ENCODE peak calls at places on chromosomes 16 and 17, in four cellular contexts. B is neural progenitor cell, X is H9, K is GM23338. Z is an unnamed sample.
A peak's percentile ranks its signal among the peaks of the same experiment; 100 is the strongest.

GRCh38 chr16:66996324-66996982 is 8.1 kb downstream of the CES4A start:
- DNase-seq in B (no peak), K (no peak), X (no peak), Z (peak; percentile 80)

GRCh38 chr16:82761236-82761635 is 134.5 kb downstream of the CDH13 start:
- DNase-seq in B (no peak), X (no peak), K (no peak), Z (peak; percentile 74)

GRCh38 chr16:24273511-24273910 is 17.4 kb downstream of the CACNG3 start:
- DNase-seq in B (no peak), X (no peak), K (no peak), Z (peak; percentile 17)

GRCh38 chr16:71746442-71747046 is 22.0 kb upstream of the PHLPP2 start:
- DNase-seq in K (peak; percentile 72), B (peak; percentile 47), X (no peak), Z (peak; percentile 52)

GRCh38 chr16:60748366-60748765 is 1287.9 kb downstream of the CDH8 start:
- DNase-seq in X (no peak), B (no peak), K (no peak), Z (no peak)

GRCh38 chr17:2500446-2500845 is 11.2 kb downstream of the METTL16 start:
- DNase-seq in X (no peak), B (no peak), K (no peak), Z (peak; percentile 32)

GRCh38 chr16:67652578-67653130 is 7.4 kb downstream of the ACD start:
- DNase-seq in B (peak; percentile 88), K (peak; percentile 80), X (peak; percentile 69), Z (no peak)

GRCh38 chr17:55990332-55991006 is 162.8 kb upstream of the ANKFN1 start:
- DNase-seq in B (peak; percentile 14), X (peak; percentile 78), K (peak; percentile 55), Z (no peak)

GRCh38 chr17:75090871-75091854 is 3.4 kb downstream of the SLC16A5 start:
- DNase-seq in X (peak; percentile 55), K (no peak), B (no peak), Z (no peak)

DNA sequence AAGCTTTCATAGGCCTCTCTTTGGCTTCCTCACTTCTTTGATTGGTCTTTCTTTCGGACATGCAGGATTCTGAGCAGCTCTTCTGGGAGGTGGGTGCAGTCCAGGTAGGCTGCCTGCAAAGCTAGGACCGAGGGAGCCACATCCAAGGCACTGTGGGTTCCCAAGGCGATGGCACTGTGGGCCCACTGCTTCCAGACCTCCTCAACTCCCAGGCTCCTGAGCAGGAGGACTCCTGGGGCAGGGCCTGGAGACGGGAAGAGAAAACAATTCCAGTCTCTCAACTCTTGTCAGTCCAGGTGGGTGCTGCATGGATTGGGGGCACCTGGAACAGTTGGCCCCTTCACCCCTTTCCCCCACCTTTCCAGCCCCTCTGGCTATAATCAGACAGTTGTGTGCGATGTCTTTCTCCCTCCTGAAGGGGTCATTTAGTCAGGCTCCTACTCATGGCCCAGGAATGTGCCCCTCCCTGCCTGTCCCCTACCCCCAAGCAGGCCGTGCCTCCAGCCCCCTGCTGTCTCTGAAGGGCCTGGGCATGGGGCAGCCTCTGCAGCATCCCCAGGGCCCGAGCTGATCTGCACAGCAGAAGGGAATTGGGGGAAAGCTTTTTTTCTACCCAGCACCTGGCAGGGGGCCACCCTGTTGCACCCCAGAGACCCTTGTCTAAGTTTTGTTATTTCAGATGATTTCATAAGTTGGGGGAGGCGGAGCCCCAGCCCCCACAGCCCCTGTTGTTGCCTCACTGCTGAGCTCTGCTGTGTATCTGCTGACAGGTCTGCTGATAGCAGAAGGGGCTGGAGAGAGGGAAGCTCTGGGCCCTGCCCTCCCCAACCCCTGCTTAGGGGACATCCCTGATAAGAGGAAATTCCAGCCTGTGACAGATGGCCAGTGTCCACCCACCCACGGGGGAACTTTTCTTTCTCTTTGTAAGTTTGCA is 330.3 kb downstream of the SEC14L1 start:
- DNase-seq in K (peak; percentile 75), X (peak; percentile 86), B (peak; percentile 66), Z (peak; percentile 43)
- TF ChIP-seq CTCF in K (no peak), X (peak; percentile 28), B (no peak), Z (no peak)

GRCh38 chr17:57327176-57327970 is 71.0 kb downstream of the MSI2 start:
- DNase-seq in B (no peak), X (no peak), K (no peak), Z (no peak)
- H4K20me1 ChIP-seq in B (peaks cover 89% of the 10 kb centered on the region), X (no peaks in the 10 kb centered on the region), K (peaks cover 13% of the 10 kb centered on the region), Z (peaks cover 5% of the 10 kb centered on the region)

GRCh38 chr17:45246861-45247428 is 14.9 kb downstream of the SPATA32 start:
- DNase-seq in K (peak; percentile 83), B (peak; percentile 89), X (peak; percentile 88), Z (peak; percentile 14)

GRCh38 chr17:45247429-45248131 is 14.3 kb downstream of the SPATA32 start:
- DNase-seq in K (peak; percentile 99), X (peak; percentile 100), B (peak; percentile 99), Z (peak; percentile 90)

GRCh38 chr17:45246338-45246737 is 15.6 kb downstream of the SPATA32 start:
- DNase-seq in B (no peak), X (no peak), K (no peak), Z (no peak)

GRCh38 chr17:45244725-45245656 is 16.9 kb downstream of the SPATA32 start:
- DNase-seq in X (no peak), K (no peak), B (no peak), Z (no peak)

DNA sequence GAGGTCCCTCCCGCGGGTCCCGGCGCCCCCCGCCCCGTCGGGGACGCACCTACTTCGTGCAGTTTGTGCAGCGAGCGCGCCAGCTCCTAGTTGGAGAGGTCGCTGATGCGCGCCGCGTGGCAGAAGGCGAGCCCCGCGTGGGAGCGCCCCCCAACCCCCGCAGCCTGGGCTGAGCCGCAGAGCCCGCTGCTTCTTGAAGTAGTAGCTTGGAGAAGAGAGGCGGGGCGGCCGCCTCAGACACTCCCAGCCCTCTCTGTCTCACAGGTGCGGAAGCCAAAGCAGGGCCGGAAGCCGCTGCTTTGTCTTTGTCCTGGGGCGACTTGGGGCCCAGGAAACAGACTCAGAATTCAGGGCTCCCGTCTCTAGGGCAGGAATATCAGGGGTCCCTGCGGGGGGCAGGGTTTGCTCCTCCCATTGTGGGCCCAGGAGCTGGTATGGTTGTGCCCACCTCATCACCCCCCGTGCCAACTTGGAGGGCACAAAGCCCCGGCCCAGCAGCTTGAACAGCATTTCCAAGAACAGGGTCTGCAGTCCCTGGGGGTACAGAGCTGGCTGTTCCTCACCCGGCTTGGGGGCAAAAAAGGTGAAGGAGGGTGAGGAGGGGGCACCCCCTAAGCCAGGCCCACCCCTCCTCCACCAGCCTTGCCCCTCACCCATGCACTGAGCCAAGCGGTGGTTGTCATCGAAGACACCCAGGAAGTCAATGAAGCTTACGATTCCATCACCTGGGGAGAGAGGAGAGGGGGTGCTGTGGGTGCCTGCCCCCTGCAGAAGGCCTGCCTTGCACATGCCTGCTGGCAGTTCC is 13.6 kb downstream of the SPATA32 start:
- DNase-seq in B (peak; percentile 81), K (peak; percentile 85), X (peak; percentile 91), Z (no peak)
- TF ChIP-seq CTCF in B (no peak), K (no peak), X (no peak), Z (no peak)

GRCh38 chr16:85575910-85576309 is 37.2 kb upstream of the GSE1 start:
- DNase-seq in B (no peak), X (no peak), K (no peak), Z (no peak)

GRCh38 chr16:85573045-85573695 is 40.0 kb upstream of the GSE1 start:
- DNase-seq in X (no peak), B (no peak), K (no peak), Z (no peak)

GRCh38 chr16:85573696-85574641 is 39.2 kb upstream of the GSE1 start:
- DNase-seq in B (no peak), K (no peak), X (no peak), Z (peak; percentile 78)

GRCh38 chr16:85576944-85577343 is 36.2 kb upstream of the GSE1 start:
- DNase-seq in B (no peak), K (no peak), X (no peak), Z (no peak)

DNA sequence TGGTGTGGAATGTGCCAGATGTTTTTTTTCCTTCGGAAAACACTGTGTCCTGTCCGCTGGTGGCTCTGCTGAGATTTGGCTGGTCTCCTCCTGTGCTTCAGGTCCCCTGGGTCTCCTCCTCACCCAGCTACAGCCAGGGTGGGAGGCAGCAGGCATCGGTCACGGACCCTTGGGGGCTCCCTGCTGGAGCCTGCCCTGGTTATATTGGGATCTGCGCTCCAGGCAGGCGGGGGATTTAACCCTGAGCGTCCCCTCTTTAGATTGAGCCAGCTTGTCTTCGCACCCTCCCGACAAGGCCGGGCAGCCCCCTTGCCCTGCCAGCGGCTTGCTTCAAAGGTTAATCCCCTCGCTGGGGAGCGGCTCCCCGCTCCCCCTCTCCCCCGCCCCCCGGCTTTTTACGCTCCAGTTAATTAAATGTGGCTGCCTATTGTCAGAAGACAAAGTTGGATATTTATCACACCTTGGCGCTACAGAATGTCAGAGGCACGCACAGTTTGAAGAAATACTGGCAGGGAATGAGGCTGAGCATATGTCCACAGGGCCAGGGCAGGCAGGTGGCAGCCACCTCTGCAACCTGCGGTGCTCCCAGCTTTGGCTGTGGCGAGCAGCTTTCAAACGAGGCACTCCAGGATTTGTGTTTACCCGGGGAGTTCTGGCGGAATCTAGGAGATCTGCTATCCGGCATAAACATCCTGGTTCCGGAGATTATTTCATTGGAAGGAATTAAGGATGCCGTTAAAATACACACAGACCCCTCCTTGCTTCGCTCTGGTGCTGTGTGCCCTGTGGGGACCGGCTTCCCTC is 38.2 kb upstream of the GSE1 start:
- DNase-seq in B (peak; percentile 88), K (no peak), X (no peak), Z (no peak)
- H4K20me1 ChIP-seq in B (peaks cover 43% of the 10 kb centered on the region), K (no peaks in the 10 kb centered on the region), X (no peaks in the 10 kb centered on the region), Z (peaks cover 88% of the 10 kb centered on the region)